ENCODE peak calls at places on chromosomes 7 and 10, in six cellular contexts. One of them, this sample, is unnamed.

GRCh38 chr7:98788921-98789320 is 80.9 kb downstream of the TMEM130 start:
- DNase-seq in hepatocyte: no peak
- DNase-seq in aorta: no peak
- DNase-seq in CD4-positive, alpha-beta memory T cell: no peak
- DNase-seq in HCT116: no peak
- DNase-seq in H9: no peak
- DNase-seq in this sample: no peak

GRCh38 chr7:139727151-139727705 is 50.6 kb downstream of the HIPK2 start:
- DNase-seq in hepatocyte: no peak
- DNase-seq in aorta: no peak
- DNase-seq in CD4-positive, alpha-beta memory T cell: no peak
- DNase-seq in HCT116: no peak
- DNase-seq in H9: no peak
- DNase-seq in this sample: no peak

GRCh38 chr7:113810108-113810748 is 108.6 kb downstream of the PPP1R3A start:
- DNase-seq in hepatocyte: no peak
- DNase-seq in aorta: no peak
- DNase-seq in CD4-positive, alpha-beta memory T cell: no peak
- DNase-seq in HCT116: no peak
- DNase-seq in H9: no peak
- DNase-seq in this sample: no peak

GRCh38 chr10:52895066-52895465 is 122.5 kb upstream of the MBL2 start:
- DNase-seq in hepatocyte: no peak
- DNase-seq in aorta: no peak
- DNase-seq in CD4-positive, alpha-beta memory T cell: no peak
- DNase-seq in HCT116: no peak
- DNase-seq in H9: no peak
- DNase-seq in this sample: no peak

GRCh38 chr10:5433182-5433581 is 20.8 kb downstream of the NET1 start:
- DNase-seq in hepatocyte: no peak
- DNase-seq in aorta: no peak
- DNase-seq in CD4-positive, alpha-beta memory T cell: no peak
- DNase-seq in HCT116: no peak
- DNase-seq in H9: no peak
- DNase-seq in this sample: no peak

GRCh38 chr7:18320422-18320821 is 175.1 kb upstream of the HDAC9 start:
- DNase-seq in hepatocyte: no peak
- DNase-seq in aorta: no peak
- DNase-seq in CD4-positive, alpha-beta memory T cell: no peak
- DNase-seq in HCT116: no peak
- DNase-seq in H9: no peak
- DNase-seq in this sample: no peak

GRCh38 chr7:140458191-140458590 is 21.1 kb downstream of the MKRN1 start:
- DNase-seq in hepatocyte: no peak
- DNase-seq in aorta: no peak
- DNase-seq in CD4-positive, alpha-beta memory T cell: no peak
- DNase-seq in HCT116: no peak
- DNase-seq in H9: no peak
- DNase-seq in this sample: no peak

GRCh38 chr10:5858811-5859210 is 30.9 kb downstream of the ANKRD16 start:
- DNase-seq in hepatocyte: no peak
- DNase-seq in aorta: no peak
- DNase-seq in CD4-positive, alpha-beta memory T cell: no peak
- DNase-seq in HCT116: no peak
- DNase-seq in H9: no peak
- DNase-seq in this sample: no peak

GRCh38 chr7:82109288-82109687 is 334.3 kb downstream of the CACNA2D1 start:
- DNase-seq in hepatocyte: no peak
- DNase-seq in aorta: no peak
- DNase-seq in CD4-positive, alpha-beta memory T cell: no peak
- DNase-seq in HCT116: no peak
- DNase-seq in H9: no peak
- DNase-seq in this sample: peak; percentile 32

GRCh38 chr7:155467846-155468821 is 10.2 kb downstream of the EN2 start:
- DNase-seq in hepatocyte: no peak
- DNase-seq in aorta: peak; percentile 74
- DNase-seq in CD4-positive, alpha-beta memory T cell: no peak
- DNase-seq in HCT116: no peak
- DNase-seq in H9: peak; percentile 71
- DNase-seq in this sample: no peak

GRCh38 chr10:99521474-99522077 is 11.2 kb upstream of the NKX2-3 start:
- DNase-seq in hepatocyte: no peak
- DNase-seq in aorta: no peak
- DNase-seq in CD4-positive, alpha-beta memory T cell: no peak
- DNase-seq in HCT116: no peak
- DNase-seq in H9: peak; percentile 59
- DNase-seq in this sample: no peak

GRCh38 chr7:47405286-47405904 is 176.5 kb downstream of the TNS3 start:
- DNase-seq in hepatocyte: no peak
- DNase-seq in aorta: no peak
- DNase-seq in CD4-positive, alpha-beta memory T cell: no peak
- DNase-seq in HCT116: no peak
- DNase-seq in H9: no peak
- DNase-seq in this sample: no peak

GRCh38 chr7:57432583-57432982 is 17.4 kb upstream of the ZNF716 start:
- DNase-seq in hepatocyte: no peak
- DNase-seq in aorta: no peak
- DNase-seq in CD4-positive, alpha-beta memory T cell: no peak
- DNase-seq in HCT116: no peak
- DNase-seq in H9: no peak
- DNase-seq in this sample: no peak

GRCh38 chr10:127374074-127374680 is 174.9 kb upstream of the NPS start:
- DNase-seq in hepatocyte: no peak
- DNase-seq in aorta: no peak
- DNase-seq in CD4-positive, alpha-beta memory T cell: no peak
- DNase-seq in HCT116: no peak
- DNase-seq in H9: no peak
- DNase-seq in this sample: no peak

GRCh38 chr7:123433665-123434064 is 100.7 kb downstream of the IQUB start:
- DNase-seq in hepatocyte: no peak
- DNase-seq in aorta: no peak
- DNase-seq in CD4-positive, alpha-beta memory T cell: no peak
- DNase-seq in HCT116: no peak
- DNase-seq in H9: no peak
- DNase-seq in this sample: no peak

GRCh38 chr7:78323118-78323517 is 524.5 kb downstream of the PHTF2 start:
- DNase-seq in hepatocyte: no peak
- DNase-seq in aorta: no peak
- DNase-seq in CD4-positive, alpha-beta memory T cell: no peak
- DNase-seq in HCT116: no peak
- DNase-seq in H9: no peak
- DNase-seq in this sample: no peak

GRCh38 chr10:77333610-77334340 is 303.8 kb downstream of the KCNMA1 start:
- DNase-seq in hepatocyte: peak; percentile 66
- DNase-seq in aorta: no peak
- DNase-seq in CD4-positive, alpha-beta memory T cell: no peak
- DNase-seq in HCT116: no peak
- DNase-seq in H9: no peak
- DNase-seq in this sample: no peak

GRCh38 chr10:37495415-37495814 is 362.0 kb downstream of the ZNF248 start:
- DNase-seq in hepatocyte: no peak
- DNase-seq in aorta: no peak
- DNase-seq in CD4-positive, alpha-beta memory T cell: no peak
- DNase-seq in HCT116: no peak
- DNase-seq in H9: no peak
- DNase-seq in this sample: no peak

DNA sequence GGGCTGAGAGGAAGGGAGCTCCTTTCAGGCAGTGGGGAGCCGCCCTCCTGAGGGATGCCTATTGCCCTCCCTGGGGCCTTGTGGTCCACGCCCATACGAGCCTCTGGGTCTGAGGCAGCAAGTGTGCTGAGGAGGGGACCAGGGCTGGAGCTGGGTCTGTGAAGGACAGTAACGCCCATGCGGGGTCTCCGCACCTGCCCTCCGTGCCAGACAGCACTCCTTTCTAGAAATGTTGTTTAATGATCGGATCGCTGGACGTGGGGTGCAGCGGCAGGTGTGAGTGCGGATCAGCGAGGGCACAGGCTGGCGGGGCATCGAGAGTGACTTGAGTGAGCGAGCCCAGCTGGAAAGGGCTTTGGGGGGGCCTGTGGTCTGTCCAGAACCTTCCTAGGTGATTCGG is 70.1 kb downstream of the ELFN1 start:
- DNase-seq in hepatocyte: no peak
- DNase-seq in aorta: no peak
- DNase-seq in CD4-positive, alpha-beta memory T cell: no peak
- DNase-seq in HCT116: no peak
- DNase-seq in H9: no peak
- DNase-seq in this sample: no peak
- H3K9me3 ChIP-seq in hepatocyte: no peaks in the 10 kb centered on the region
- H3K9me3 ChIP-seq in aorta: no peaks in the 10 kb centered on the region
- H3K9me3 ChIP-seq in CD4-positive, alpha-beta memory T cell: no peaks in the 10 kb centered on the region
- H3K9me3 ChIP-seq in HCT116: no peaks in the 10 kb centered on the region
- H3K9me3 ChIP-seq in H9: no peaks in the 10 kb centered on the region
- H3K9me3 ChIP-seq in this sample: no peaks in the 10 kb centered on the region

DNA sequence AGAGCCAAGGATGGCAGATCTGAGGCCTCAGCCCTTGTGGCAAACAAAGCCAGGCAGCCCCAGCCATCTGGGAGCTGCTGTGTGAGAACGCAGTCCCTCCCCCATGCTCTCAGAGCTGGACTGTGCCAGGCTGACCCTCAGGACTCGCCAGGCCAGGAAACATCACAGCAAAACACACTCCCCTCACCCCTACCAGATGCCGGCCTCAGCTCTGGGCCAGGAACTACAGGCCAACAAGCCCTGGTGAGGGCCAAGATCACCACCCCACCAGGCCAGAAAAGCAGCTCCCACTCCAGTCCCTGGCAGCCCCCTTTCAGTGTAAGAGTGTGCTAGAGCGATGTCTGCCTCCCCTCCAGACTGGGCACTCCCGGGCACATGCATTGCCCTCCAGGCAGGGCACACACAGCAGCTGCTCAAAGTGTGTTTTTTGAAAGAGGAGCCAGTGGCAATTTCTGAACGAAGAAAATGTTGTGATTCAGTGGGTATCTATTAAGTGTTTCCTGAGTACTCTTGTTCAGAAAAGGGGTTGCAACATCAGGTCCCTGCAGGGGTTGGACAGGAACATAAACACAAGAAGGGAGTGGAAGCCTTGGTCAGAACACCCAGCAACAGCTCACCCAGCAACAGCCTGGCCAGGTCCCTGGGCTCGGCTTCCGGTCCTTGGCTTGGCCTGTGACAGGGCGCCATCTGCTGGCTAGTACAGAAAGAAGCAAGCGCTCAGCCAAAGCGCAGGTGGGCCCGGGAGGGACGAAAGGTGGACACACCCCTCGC is 18.2 kb downstream of the LRRC20 start:
- DNase-seq in hepatocyte: peak; percentile 96
- DNase-seq in aorta: peak; percentile 96
- DNase-seq in CD4-positive, alpha-beta memory T cell: peak; percentile 78
- DNase-seq in HCT116: peak; percentile 67
- DNase-seq in H9: peak; percentile 93
- DNase-seq in this sample: peak; percentile 93
- H3K27ac ChIP-seq in hepatocyte: peak overlapping the region; percentile 77
- H3K27ac ChIP-seq in aorta: peak overlapping the region; percentile 12
- H3K27ac ChIP-seq in CD4-positive, alpha-beta memory T cell: no peak overlapping the region
- H3K27ac ChIP-seq in HCT116: no peak overlapping the region
- H3K27ac ChIP-seq in H9: no peak overlapping the region
- H3K27ac ChIP-seq in this sample: peak overlapping the region; percentile 41

GRCh38 chr7:158111906-158112570 is 475.6 kb downstream of the PTPRN2 start:
- DNase-seq in hepatocyte: no peak
- DNase-seq in aorta: peak; percentile 64
- DNase-seq in CD4-positive, alpha-beta memory T cell: no peak
- DNase-seq in HCT116: no peak
- DNase-seq in H9: no peak
- DNase-seq in this sample: peak; percentile 28
- H3K9me3 ChIP-seq in hepatocyte: peaks cover 3% of the 10 kb centered on the region
- H3K9me3 ChIP-seq in aorta: peaks cover 15% of the 10 kb centered on the region
- H3K9me3 ChIP-seq in CD4-positive, alpha-beta memory T cell: no peaks in the 10 kb centered on the region
- H3K9me3 ChIP-seq in HCT116: no peaks in the 10 kb centered on the region
- H3K9me3 ChIP-seq in H9: no peaks in the 10 kb centered on the region
- H3K9me3 ChIP-seq in this sample: peaks cover 38% of the 10 kb centered on the region

GRCh38 chr7:28986723-28987122 is 28.6 kb upstream of the TRIL start:
- DNase-seq in hepatocyte: peak; percentile 55
- DNase-seq in aorta: no peak
- DNase-seq in CD4-positive, alpha-beta memory T cell: no peak
- DNase-seq in HCT116: no peak
- DNase-seq in H9: no peak
- DNase-seq in this sample: no peak

GRCh38 chr7:28984631-28985030 is 26.5 kb upstream of the TRIL start:
- DNase-seq in hepatocyte: peak; percentile 60
- DNase-seq in aorta: no peak
- DNase-seq in CD4-positive, alpha-beta memory T cell: no peak
- DNase-seq in HCT116: no peak
- DNase-seq in H9: peak; percentile 44
- DNase-seq in this sample: peak; percentile 83

GRCh38 chr7:28983396-28984190 is 25.5 kb upstream of the TRIL start:
- DNase-seq in hepatocyte: no peak
- DNase-seq in aorta: no peak
- DNase-seq in CD4-positive, alpha-beta memory T cell: no peak
- DNase-seq in HCT116: no peak
- DNase-seq in H9: no peak
- DNase-seq in this sample: no peak

GRCh38 chr7:28986028-28986427 is 27.9 kb upstream of the TRIL start:
- DNase-seq in hepatocyte: peak; percentile 8
- DNase-seq in aorta: no peak
- DNase-seq in CD4-positive, alpha-beta memory T cell: no peak
- DNase-seq in HCT116: no peak
- DNase-seq in H9: no peak
- DNase-seq in this sample: no peak

DNA sequence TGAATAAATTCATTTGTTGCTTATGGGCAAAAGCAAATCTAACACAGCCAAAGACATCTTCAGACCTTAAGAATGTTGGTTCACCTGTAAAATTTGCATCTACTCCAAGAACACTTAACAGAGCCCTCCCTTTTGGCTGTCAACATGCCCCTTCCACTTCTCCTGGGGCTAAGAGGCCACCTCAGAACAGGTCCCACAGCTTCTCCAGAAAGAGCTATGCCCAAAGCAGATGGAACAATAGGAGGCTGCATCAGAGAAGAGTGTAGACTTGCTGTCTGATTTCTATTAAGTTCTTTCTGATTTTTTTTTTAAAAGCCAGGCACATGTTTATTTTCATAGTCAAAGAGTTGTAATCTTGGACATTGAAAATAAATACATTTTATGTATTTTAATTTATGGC is 26.1 kb upstream of the TRIL start:
- DNase-seq in hepatocyte: no peak
- DNase-seq in aorta: no peak
- DNase-seq in CD4-positive, alpha-beta memory T cell: no peak
- DNase-seq in HCT116: no peak
- DNase-seq in H9: no peak
- DNase-seq in this sample: no peak
- H3K27ac ChIP-seq in hepatocyte: no peak overlapping the region
- H3K27ac ChIP-seq in aorta: no peak overlapping the region
- H3K27ac ChIP-seq in CD4-positive, alpha-beta memory T cell: no peak overlapping the region
- H3K27ac ChIP-seq in HCT116: no peak overlapping the region
- H3K27ac ChIP-seq in H9: no peak overlapping the region
- H3K27ac ChIP-seq in this sample: peak overlapping the region; percentile 59